ENCODE peak calls at places on chromosome 13, in four cellular contexts. K is thoracic aorta, U is GM06990, O is fibroblast of lung. S is an unnamed sample.

GRCh38 chr13:36718686-36719085 is 44.9 kb downstream of the SERTM1 start:
- DNase-seq in K (no peak), U (no peak), O (peak), S (no peak)

GRCh38 chr13:85520445-85520844 is 278.8 kb downstream of the SLITRK6 start:
- DNase-seq in K (no peak), U (no peak), O (peak), S (no peak)

GRCh38 chr13:60837806-60838205 is 440.8 kb downstream of the TDRD3 start:
- DNase-seq in K (no peak), U (no peak), O (peak), S (no peak)

GRCh38 chr13:100773429-100773828 is 98.8 kb upstream of the TMTC4 start:
- DNase-seq in K (no peak), U (no peak), O (no peak), S (no peak)

GRCh38 chr13:48072304-48072703 is 22.6 kb downstream of the MED4 start:
- DNase-seq in K (no peak), U (no peak), O (no peak), S (no peak)

GRCh38 chr13:19632915-19633339 is 532 bp upstream of the MPHOSPH8 start:
- DNase-seq in K (no peak), U (no peak), O (no peak), S (peak)

GRCh38 chr13:23323946-23324709 is 109.4 kb downstream of the SACS start:
- DNase-seq in K (no peak), U (no peak), O (peak), S (no peak)

GRCh38 chr13:40116008-40116407 is 460.5 kb downstream of the COG6 start:
- DNase-seq in K (no peak), U (no peak), O (peak), S (no peak)

GRCh38 chr13:113061796-113062425 is 43.7 kb upstream of the F7 start:
- DNase-seq in K (no peak), U (no peak), O (no peak), S (no peak)

GRCh38 chr13:23462815-23463559 is 29.5 kb upstream of the SACS start:
- DNase-seq in K (no peak), U (no peak), O (peak), S (no peak)

GRCh38 chr13:98033277-98034247 is 80.1 kb downstream of the IPO5 start:
- DNase-seq in K (no peak), U (no peak), O (peak), S (peak)
- TF ChIP-seq CTCF in K (no peak), U (peak), O (peak), S (peak)

DNA sequence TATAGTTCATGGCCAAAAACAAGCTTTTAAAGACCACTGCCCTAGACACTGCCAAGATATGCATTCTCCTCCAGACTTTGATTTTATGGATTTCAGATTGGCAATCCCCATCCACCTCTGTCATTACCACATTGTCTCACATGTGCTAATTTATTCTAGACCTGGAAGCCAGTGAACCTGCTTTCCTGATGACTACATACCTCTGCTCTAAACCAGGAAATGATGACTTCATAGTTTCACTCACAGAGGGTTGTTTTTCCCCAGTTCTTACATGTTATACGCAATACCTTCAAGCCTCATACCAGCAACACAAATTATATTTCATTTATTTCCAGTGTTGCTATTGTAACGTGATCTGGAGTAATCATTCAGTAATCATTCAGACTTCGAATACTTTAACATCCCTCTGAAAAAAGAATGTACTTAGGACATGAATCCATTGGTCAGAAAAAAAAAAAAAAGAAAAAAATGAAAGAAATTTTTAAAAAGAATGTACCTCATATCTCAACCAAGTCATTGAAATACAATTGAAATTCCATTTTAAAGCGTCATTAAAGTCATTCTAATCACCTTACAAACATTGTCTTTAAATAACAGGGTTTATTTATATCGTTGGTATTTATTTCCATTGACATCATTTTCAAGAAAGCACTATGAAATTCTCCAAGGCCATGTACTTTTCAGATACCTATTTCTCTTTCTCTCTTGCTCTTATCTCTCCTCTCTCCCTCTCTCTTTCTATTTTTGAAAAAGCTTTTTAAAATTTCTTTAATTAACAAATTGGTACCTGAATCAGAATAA is 33.4 kb upstream of the KLF5 start:
- DNase-seq in K (no peak), U (no peak), O (peak), S (no peak)
- H3K4me3 ChIP-seq in K (no peak), U (no peak), O (no peak), S (no peak)

GRCh38 chr13:111329641-111330040 is 9.2 kb downstream of the TEX29 start:
- DNase-seq in K (no peak), U (no peak), O (no peak), S (no peak)

GRCh38 chr13:111330211-111330610 is 9.8 kb downstream of the TEX29 start:
- DNase-seq in K (no peak), U (no peak), O (no peak), S (no peak)

GRCh38 chr13:111327701-111328100 is 7.3 kb downstream of the TEX29 start:
- DNase-seq in K (no peak), U (no peak), O (no peak), S (no peak)

GRCh38 chr13:111328111-111328802 is 7.8 kb downstream of the TEX29 start:
- DNase-seq in K (no peak), U (no peak), O (no peak), S (no peak)

DNA sequence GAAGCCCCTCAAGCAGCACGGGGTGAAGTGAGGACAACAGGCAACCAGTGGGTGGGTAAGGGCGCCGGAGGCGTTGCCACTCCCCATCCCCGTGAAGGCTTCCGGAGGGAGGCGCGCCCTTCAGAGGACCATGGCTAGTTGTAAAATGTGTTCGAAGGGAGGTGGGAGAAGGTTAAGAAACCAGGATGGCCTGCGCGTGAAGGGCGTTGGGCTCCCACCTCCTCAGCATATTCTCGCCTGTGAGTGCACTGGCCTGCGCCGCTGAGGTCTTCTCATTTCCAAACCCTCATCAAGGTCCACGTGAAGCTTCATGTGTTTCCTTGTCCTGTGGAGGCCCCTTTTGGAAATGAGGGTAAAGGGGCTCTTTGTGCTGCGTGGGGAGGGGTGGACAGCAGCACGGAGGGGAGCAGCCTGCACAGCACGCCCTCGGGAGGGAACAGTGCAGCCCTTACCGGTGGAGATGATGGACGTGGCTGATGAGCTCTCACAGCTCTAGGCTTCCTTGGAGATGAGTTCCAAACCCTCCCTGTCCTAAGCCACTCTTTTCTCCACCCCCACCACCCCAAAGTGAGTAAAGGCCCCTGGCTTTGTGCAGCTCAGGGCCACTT is 8.5 kb downstream of the TEX29 start:
- DNase-seq in K (no peak), U (no peak), O (no peak), S (no peak)
- TF ChIP-seq CTCF in K (no peak), U (no peak), O (no peak), S (no peak)

GRCh38 chr13:44470623-44471562 is 97.3 kb downstream of the SERP2 start:
- DNase-seq in K (no peak), U (no peak), O (peak), S (no peak)

GRCh38 chr13:44471686-44472085 is 98.1 kb downstream of the SERP2 start:
- DNase-seq in K (no peak), U (no peak), O (peak), S (no peak)

GRCh38 chr13:44474122-44474910 is 100.7 kb downstream of the SERP2 start:
- DNase-seq in K (no peak), U (no peak), O (peak), S (peak)
- H3K4me3 ChIP-seq in K (peak), U (no peak), O (no peak), S (no peak)

GRCh38 chr13:30038884-30039283 is 188.5 kb upstream of the UBL3 start:
- DNase-seq in K (no peak), U (no peak), O (peak), S (peak)
- TF ChIP-seq CTCF in K (no peak), U (no peak), O (peak), S (peak)

GRCh38 chr13:27466513-27466912 is 16.1 kb upstream of the MTIF3 start:
- DNase-seq in K (no peak), U (no peak), O (no peak), S (no peak)

GRCh38 chr13:27472941-27473340 is 22.6 kb upstream of the MTIF3 start:
- DNase-seq in K (no peak), U (no peak), O (no peak), S (no peak)

GRCh38 chr13:27474751-27475268 is 24.4 kb upstream of the MTIF3 start:
- DNase-seq in K (no peak), U (no peak), O (no peak), S (no peak)

GRCh38 chr13:27472441-27472840 is 22.1 kb upstream of the MTIF3 start:
- DNase-seq in K (no peak), U (no peak), O (no peak), S (no peak)

GRCh38 chr13:27470042-27470830 is 19.9 kb upstream of the MTIF3 start:
- DNase-seq in K (no peak), U (no peak), O (no peak), S (no peak)
- H3K4me3 ChIP-seq in K (no peak), U (no peak), O (no peak), S (no peak)

GRCh38 chr13:109747524-109747923 is 38.9 kb downstream of the IRS2 start:
- DNase-seq in K (no peak), U (no peak), O (no peak), S (no peak)
- TF ChIP-seq CTCF in K (no peak), U (no peak), O (no peak), S (no peak)

DNA sequence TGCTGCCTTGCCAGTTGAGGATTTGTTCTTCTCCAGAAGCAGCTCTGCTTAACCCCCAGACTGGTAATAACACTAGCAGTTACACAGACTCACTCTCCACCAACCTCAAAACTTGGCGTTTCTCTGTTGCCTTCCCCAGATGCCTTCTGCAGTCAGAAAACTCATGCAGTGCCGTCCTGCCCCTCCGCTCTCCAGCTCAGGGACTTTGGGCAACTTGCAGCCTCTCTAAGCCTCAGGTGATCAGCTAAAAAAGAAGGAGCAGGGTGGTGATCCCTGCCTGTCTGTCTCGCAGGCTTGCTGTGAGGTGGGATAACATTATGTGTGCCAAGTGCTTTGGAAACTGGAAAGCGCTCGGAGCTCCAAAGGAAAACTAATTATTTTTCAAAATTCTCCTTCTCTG is 391.6 kb downstream of the HS6ST3 start:
- DNase-seq in K (no peak), U (no peak), O (no peak), S (no peak)
- H3K4me3 ChIP-seq in K (no peak), U (no peak), O (no peak), S (no peak)

GRCh38 chr13:99421758-99422555 is 79.3 kb upstream of the TM9SF2 start:
- DNase-seq in K (no peak), U (peak), O (no peak), S (no peak)
- TF ChIP-seq CTCF in K (no peak), U (no peak), O (no peak), S (no peak)

DNA sequence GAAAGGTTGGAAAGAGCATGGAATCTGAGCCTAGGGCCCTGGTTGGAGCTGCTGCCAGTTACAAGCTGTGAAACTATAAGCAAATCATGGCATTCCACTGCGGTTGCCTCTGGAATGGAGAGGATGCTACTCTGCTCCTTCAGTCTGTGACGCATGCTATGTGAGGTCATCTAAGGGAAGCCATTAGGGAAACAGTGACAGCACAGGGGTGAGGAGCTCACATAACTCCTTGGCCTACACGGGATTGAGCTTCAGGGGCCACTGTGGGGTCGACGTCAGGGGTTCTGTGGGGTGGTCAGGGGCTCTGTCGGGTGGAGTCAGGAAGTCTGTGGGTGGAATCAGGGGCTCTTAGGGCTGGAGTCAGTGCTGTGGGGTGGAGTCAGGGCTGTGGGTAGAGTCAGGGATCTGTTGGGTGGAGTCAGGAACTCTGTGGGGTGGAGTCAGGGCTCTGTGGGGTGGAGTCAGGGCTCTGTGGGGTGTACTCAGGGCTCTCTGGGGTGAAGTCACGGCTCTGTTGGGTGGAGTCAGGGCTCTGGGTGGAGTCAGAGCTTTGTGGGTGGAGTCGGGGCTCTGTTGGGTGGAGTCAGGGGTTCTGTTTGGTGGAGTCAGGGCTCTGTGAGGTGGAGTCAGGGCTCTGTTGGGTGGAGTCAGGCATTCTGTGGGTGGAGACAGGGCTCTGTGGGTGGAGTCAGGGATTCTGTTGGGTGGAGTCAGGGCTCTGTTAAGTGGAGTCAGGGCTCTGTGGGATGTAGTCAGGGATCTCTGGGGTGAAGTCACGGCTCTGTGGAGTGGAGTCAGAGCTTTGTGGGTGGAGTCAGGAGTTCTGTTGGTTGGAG is 35.8 kb upstream of the MEDAG start:
- DNase-seq in K (peak), U (peak), O (peak), S (peak)
- H3K4me3 ChIP-seq in K (peak), U (no peak), O (no peak), S (peak)

S was measured in HFF-Myc.